ENCODE peak calls at places on chromosomes 16 and 17, in eight cellular contexts. One of them, this sample, is unnamed.

GRCh38 chr16:82302007-82302733 is 132.1 kb upstream of the MPHOSPH6 start:
- DNase-seq in Caki2: no peak
- DNase-seq in NCI-H2081: no peak
- DNase-seq in COR-L47: no peak
- DNase-seq in pancreas: peak
- DNase-seq in activated T-cell treated with anti-CD3 and anti-CD28 coated beads, Interleukin-2, amount 50 U/mL, for 72 hours: no peak
- DNase-seq in neural crest cell: no peak
- DNase-seq in CD4-positive, alpha-beta T cell: no peak
- DNase-seq in this sample: no peak

GRCh38 chr17:78873519-78874340 is 29.3 kb downstream of the CEP295NL start:
- DNase-seq in COR-L47: peak
- DNase-seq in activated T-cell treated with anti-CD3 and anti-CD28 coated beads, Interleukin-2, amount 50 U/mL, for 72 hours: no peak
- DNase-seq in CD4-positive, alpha-beta T cell: no peak
- DNase-seq in pancreas: peak
- DNase-seq in NCI-H2081: peak
- DNase-seq in neural crest cell: no peak
- DNase-seq in Caki2: peak
- DNase-seq in this sample: peak

GRCh38 chr17:75983501-75984181 is 4.6 kb downstream of the TEN1 start:
- DNase-seq in pancreas: peak
- DNase-seq in Caki2: peak
- DNase-seq in COR-L47: no peak
- DNase-seq in activated T-cell treated with anti-CD3 and anti-CD28 coated beads, Interleukin-2, amount 50 U/mL, for 72 hours: no peak
- DNase-seq in CD4-positive, alpha-beta T cell: no peak
- DNase-seq in NCI-H2081: no peak
- DNase-seq in neural crest cell: no peak
- DNase-seq in this sample: no peak

GRCh38 chr17:79279320-79279719 is 204.7 kb downstream of the ENGASE start:
- DNase-seq in Caki2: no peak
- DNase-seq in pancreas: no peak
- DNase-seq in neural crest cell: no peak
- DNase-seq in activated T-cell treated with anti-CD3 and anti-CD28 coated beads, Interleukin-2, amount 50 U/mL, for 72 hours: no peak
- DNase-seq in CD4-positive, alpha-beta T cell: no peak
- DNase-seq in NCI-H2081: no peak
- DNase-seq in COR-L47: no peak
- DNase-seq in this sample: no peak

GRCh38 chr16:3661922-3662321 is 7.4 kb downstream of the DNASE1 start:
- DNase-seq in neural crest cell: no peak
- DNase-seq in COR-L47: no peak
- DNase-seq in activated T-cell treated with anti-CD3 and anti-CD28 coated beads, Interleukin-2, amount 50 U/mL, for 72 hours: no peak
- DNase-seq in pancreas: no peak
- DNase-seq in CD4-positive, alpha-beta T cell: no peak
- DNase-seq in Caki2: no peak
- DNase-seq in NCI-H2081: no peak
- DNase-seq in this sample: no peak

GRCh38 chr17:12256380-12256995 is 235.8 kb downstream of the MAP2K4 start:
- DNase-seq in CD4-positive, alpha-beta T cell: no peak
- DNase-seq in neural crest cell: peak
- DNase-seq in NCI-H2081: no peak
- DNase-seq in COR-L47: no peak
- DNase-seq in pancreas: peak
- DNase-seq in Caki2: peak
- DNase-seq in activated T-cell treated with anti-CD3 and anti-CD28 coated beads, Interleukin-2, amount 50 U/mL, for 72 hours: peak
- DNase-seq in this sample: peak

GRCh38 chr17:37220609-37220953 is 155.2 kb upstream of the C17orf78 start:
- DNase-seq in pancreas: no peak
- DNase-seq in Caki2: peak
- DNase-seq in COR-L47: peak
- DNase-seq in CD4-positive, alpha-beta T cell: peak
- DNase-seq in NCI-H2081: peak
- DNase-seq in activated T-cell treated with anti-CD3 and anti-CD28 coated beads, Interleukin-2, amount 50 U/mL, for 72 hours: peak
- DNase-seq in neural crest cell: no peak
- DNase-seq in this sample: peak

GRCh38 chr16:23843143-23843542 is 7.4 kb downstream of the PRKCB start:
- DNase-seq in COR-L47: no peak
- DNase-seq in Caki2: no peak
- DNase-seq in CD4-positive, alpha-beta T cell: no peak
- DNase-seq in neural crest cell: no peak
- DNase-seq in activated T-cell treated with anti-CD3 and anti-CD28 coated beads, Interleukin-2, amount 50 U/mL, for 72 hours: no peak
- DNase-seq in NCI-H2081: no peak
- DNase-seq in pancreas: no peak
- DNase-seq in this sample: no peak